ENCODE peak calls at places on chromosomes 3 and 15, in four cellular contexts. V is uterus, X is T-cell, W is foreskin fibroblast. S is an unnamed sample.

GRCh38 chr15:90400005-90400758 is 12.1 kb downstream of the IQGAP1 start:
- DNase-seq in V (no peak), X (no peak), W (no peak), S (no peak)

GRCh38 chr15:74812533-74812932 is at the start of gene LMAN1L:
- DNase-seq in V (no peak), X (no peak), W (no peak), S (no peak)

GRCh38 chr15:42727740-42728355 is 9.1 kb downstream of the CDAN1 start:
- DNase-seq in V (no peak), X (no peak), W (no peak), S (no peak)

GRCh38 chr15:68644088-68644904 is 65.5 kb downstream of the CORO2B start:
- DNase-seq in V (no peak), X (no peak), W (peak; percentile 83), S (no peak)

GRCh38 chr15:69987492-69988482 is 109.9 kb downstream of the TLE3 start:
- DNase-seq in V (no peak), X (no peak), W (peak; percentile 1), S (no peak)

GRCh38 chr3:161781381-161781780 is 284.8 kb downstream of the OTOL1 start:
- DNase-seq in V (no peak), X (no peak), W (no peak), S (no peak)

GRCh38 chr3:159775372-159775961 is 213.2 kb upstream of the IL12A start:
- DNase-seq in V (peak; percentile 65), X (no peak), W (peak; percentile 72), S (no peak)

GRCh38 chr3:64368163-64369025 is 143.1 kb upstream of the PRICKLE2 start:
- DNase-seq in V (no peak), X (no peak), W (peak; percentile 18), S (no peak)

GRCh38 chr15:74867562-74868458 is 5.4 kb downstream of the SCAMP2 start:
- DNase-seq in V (no peak), X (no peak), W (no peak), S (no peak)

GRCh38 chr15:70852501-70853269 is 1.3 kb downstream of the LARP6 start:
- DNase-seq in V (no peak), X (no peak), W (peak; percentile 76), S (no peak)

GRCh38 chr15:76161153-76162049 is 101.6 kb downstream of the TMEM266 start:
- DNase-seq in V (no peak), X (no peak), W (no peak), S (no peak)

GRCh38 chr3:121885386-121885785 is 8.8 kb upstream of the SLC15A2 start:
- DNase-seq in V (no peak), X (no peak), W (no peak), S (no peak)

GRCh38 chr15:101206173-101206572 is 45.7 kb downstream of the CHSY1 start:
- DNase-seq in V (no peak), X (peak; percentile 25), W (peak; percentile 76), S (no peak)

GRCh38 chr3:186331043-186331442 is 31.0 kb downstream of the DGKG start:
- DNase-seq in V (no peak), X (no peak), W (no peak), S (no peak)

GRCh38 chr3:9930804-9931418 is 2.7 kb upstream of the CRELD1 start:
- DNase-seq in V (no peak), X (no peak), W (no peak), S (no peak)

GRCh38 chr15:31364301-31365031 is 37.8 kb downstream of the KLF13 start:
- DNase-seq in V (no peak), X (no peak), W (no peak), S (no peak)

GRCh38 chr3:63814300-63814699 is 4.8 kb upstream of the C3orf49 start:
- DNase-seq in V (no peak), X (no peak), W (no peak), S (no peak)

GRCh38 chr3:184237211-184237610 is 7.8 kb downstream of the VWA5B2 start:
- DNase-seq in V (no peak), X (no peak), W (no peak), S (no peak)

GRCh38 chr3:9912294-9912935 is 4.5 kb upstream of the IL17RC start:
- DNase-seq in V (no peak), X (no peak), W (peak; percentile 66), S (peak; percentile 48)

GRCh38 chr3:156793400-156793799 is 32.8 kb upstream of the LEKR1 start:
- DNase-seq in V (no peak), X (no peak), W (no peak), S (no peak)

GRCh38 chr3:126469479-126469878 is 6.2 kb downstream of the ZXDC start:
- DNase-seq in V (peak; percentile 6), X (no peak), W (no peak), S (no peak)

GRCh38 chr3:109057616-109058015 is 60.3 kb downstream of the MORC1 start:
- DNase-seq in V (no peak), X (no peak), W (no peak), S (no peak)

GRCh38 chr3:45688194-45688881 is 858 bp upstream of the SACM1L start:
- DNase-seq in V (peak; percentile 42), X (no peak), W (no peak), S (no peak)

GRCh38 chr15:65738649-65739048 is 53.4 kb downstream of the DENND4A start:
- DNase-seq in V (no peak), X (no peak), W (no peak), S (no peak)

GRCh38 chr15:79365765-79366164 is 54.9 kb downstream of the TMED3 start:
- DNase-seq in V (no peak), X (no peak), W (no peak), S (no peak)